ENCODE peak calls at places on chromosomes 2 and 18, in seven cellular contexts. One of them, this sample, is unnamed.

GRCh38 chr2:173350383-173350782 is 4.3 kb upstream of the CDCA7 start:
- DNase-seq in fibroblast of lung: no peak
- DNase-seq in cardiac muscle cell: no peak
- DNase-seq in body of pancreas: no peak
- DNase-seq in IMR-90: no peak
- DNase-seq in GM12865: peak
- DNase-seq in heart right ventricle: no peak
- DNase-seq in this sample: no peak

GRCh38 chr2:169089182-169089581 is 19.8 kb downstream of the DHRS9 start:
- DNase-seq in IMR-90: no peak
- DNase-seq in body of pancreas: no peak
- DNase-seq in heart right ventricle: no peak
- DNase-seq in cardiac muscle cell: peak
- DNase-seq in fibroblast of lung: no peak
- DNase-seq in GM12865: no peak
- DNase-seq in this sample: no peak

GRCh38 chr18:45654677-45655076 is 39.4 kb downstream of the SLC14A2 start:
- DNase-seq in heart right ventricle: no peak
- DNase-seq in cardiac muscle cell: no peak
- DNase-seq in fibroblast of lung: no peak
- DNase-seq in body of pancreas: no peak
- DNase-seq in IMR-90: no peak
- DNase-seq in GM12865: no peak
- DNase-seq in this sample: peak

GRCh38 chr2:64342195-64343099 is 111.5 kb upstream of the LGALSL start:
- DNase-seq in heart right ventricle: no peak
- DNase-seq in body of pancreas: no peak
- DNase-seq in IMR-90: no peak
- DNase-seq in fibroblast of lung: no peak
- DNase-seq in cardiac muscle cell: no peak
- DNase-seq in GM12865: no peak
- DNase-seq in this sample: peak

GRCh38 chr18:8704361-8705279 is 736 bp upstream of the MTCL1 start:
- DNase-seq in cardiac muscle cell: peak
- DNase-seq in body of pancreas: peak
- DNase-seq in fibroblast of lung: peak
- DNase-seq in heart right ventricle: peak
- DNase-seq in IMR-90: peak
- DNase-seq in GM12865: peak
- DNase-seq in this sample: peak

GRCh38 chr2:36530178-36530982 is 67.6 kb downstream of the FEZ2 start:
- DNase-seq in fibroblast of lung: peak
- DNase-seq in cardiac muscle cell: no peak
- DNase-seq in GM12865: peak
- DNase-seq in IMR-90: peak
- DNase-seq in heart right ventricle: no peak
- DNase-seq in body of pancreas: no peak
- DNase-seq in this sample: peak

GRCh38 chr2:36544638-36545338 is 53.2 kb downstream of the FEZ2 start:
- DNase-seq in GM12865: no peak
- DNase-seq in fibroblast of lung: no peak
- DNase-seq in cardiac muscle cell: no peak
- DNase-seq in body of pancreas: no peak
- DNase-seq in heart right ventricle: no peak
- DNase-seq in IMR-90: peak
- DNase-seq in this sample: no peak

GRCh38 chr2:94871226-94872087 is at the start of gene TEKT4:
- DNase-seq in body of pancreas: peak
- DNase-seq in GM12865: no peak
- DNase-seq in fibroblast of lung: peak
- DNase-seq in heart right ventricle: no peak
- DNase-seq in cardiac muscle cell: peak
- DNase-seq in IMR-90: no peak
- DNase-seq in this sample: no peak

GRCh38 chr2:218956039-218956438 is 3.4 kb upstream of the CDK5R2 start:
- DNase-seq in GM12865: no peak
- DNase-seq in cardiac muscle cell: no peak
- DNase-seq in body of pancreas: no peak
- DNase-seq in fibroblast of lung: no peak
- DNase-seq in heart right ventricle: no peak
- DNase-seq in IMR-90: no peak
- DNase-seq in this sample: no peak

GRCh38 chr2:179981085-179981484 is 26.0 kb downstream of the CWC22 start:
- DNase-seq in fibroblast of lung: peak
- DNase-seq in GM12865: no peak
- DNase-seq in body of pancreas: no peak
- DNase-seq in heart right ventricle: no peak
- DNase-seq in IMR-90: peak
- DNase-seq in cardiac muscle cell: no peak
- DNase-seq in this sample: peak

GRCh38 chr2:238466242-238466598 is 39.5 kb downstream of the ASB1 start:
- DNase-seq in cardiac muscle cell: no peak
- DNase-seq in body of pancreas: no peak
- DNase-seq in IMR-90: no peak
- DNase-seq in heart right ventricle: no peak
- DNase-seq in fibroblast of lung: no peak
- DNase-seq in GM12865: no peak
- DNase-seq in this sample: no peak

GRCh38 chr18:22683196-22683676 is 249.9 kb upstream of the RBBP8 start:
- DNase-seq in body of pancreas: peak
- DNase-seq in cardiac muscle cell: no peak
- DNase-seq in fibroblast of lung: peak
- DNase-seq in GM12865: no peak
- DNase-seq in heart right ventricle: peak
- DNase-seq in IMR-90: peak
- DNase-seq in this sample: peak

GRCh38 chr2:229489016-229489415 is 217.9 kb upstream of the PID1 start:
- DNase-seq in body of pancreas: no peak
- DNase-seq in GM12865: no peak
- DNase-seq in cardiac muscle cell: no peak
- DNase-seq in IMR-90: peak
- DNase-seq in heart right ventricle: no peak
- DNase-seq in fibroblast of lung: peak
- DNase-seq in this sample: peak

GRCh38 chr2:158202151-158202778 is 100.6 kb downstream of the UPP2 start:
- DNase-seq in IMR-90: no peak
- DNase-seq in fibroblast of lung: peak
- DNase-seq in GM12865: no peak
- DNase-seq in heart right ventricle: no peak
- DNase-seq in body of pancreas: no peak
- DNase-seq in cardiac muscle cell: no peak
- DNase-seq in this sample: peak

GRCh38 chr2:40210344-40210967 is 241.4 kb downstream of the SLC8A1 start:
- DNase-seq in GM12865: no peak
- DNase-seq in IMR-90: no peak
- DNase-seq in fibroblast of lung: no peak
- DNase-seq in cardiac muscle cell: no peak
- DNase-seq in heart right ventricle: no peak
- DNase-seq in body of pancreas: no peak
- DNase-seq in this sample: no peak

GRCh38 chr2:40213616-40214015 is 238.3 kb downstream of the SLC8A1 start:
- DNase-seq in cardiac muscle cell: no peak
- DNase-seq in GM12865: no peak
- DNase-seq in IMR-90: no peak
- DNase-seq in heart right ventricle: no peak
- DNase-seq in body of pancreas: no peak
- DNase-seq in fibroblast of lung: peak
- DNase-seq in this sample: no peak

GRCh38 chr2:40210968-40211353 is 240.9 kb downstream of the SLC8A1 start:
- DNase-seq in IMR-90: no peak
- DNase-seq in fibroblast of lung: no peak
- DNase-seq in cardiac muscle cell: no peak
- DNase-seq in heart right ventricle: no peak
- DNase-seq in GM12865: no peak
- DNase-seq in body of pancreas: no peak
- DNase-seq in this sample: no peak

GRCh38 chr2:40209728-40210127 is 242.2 kb downstream of the SLC8A1 start:
- DNase-seq in cardiac muscle cell: no peak
- DNase-seq in fibroblast of lung: no peak
- DNase-seq in GM12865: no peak
- DNase-seq in heart right ventricle: no peak
- DNase-seq in IMR-90: no peak
- DNase-seq in body of pancreas: no peak
- DNase-seq in this sample: no peak

DNA sequence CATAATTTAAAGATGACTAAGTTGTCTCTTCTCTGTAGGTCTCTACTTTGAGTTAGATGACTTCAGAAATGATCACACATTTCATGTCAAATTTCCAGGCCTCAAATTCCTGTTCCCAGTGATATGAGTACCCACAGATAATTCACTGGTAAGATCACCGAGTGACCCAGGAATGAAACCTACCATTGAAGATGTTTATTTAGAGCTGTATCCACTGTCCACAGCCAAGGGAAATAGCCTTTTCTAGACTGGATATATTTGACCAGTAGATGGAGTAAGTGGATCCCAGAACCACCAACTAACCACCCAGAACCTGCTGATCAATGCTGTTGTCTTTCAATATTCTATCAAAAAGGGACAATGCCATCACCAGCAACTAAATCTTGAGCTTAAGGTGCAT is 238.8 kb downstream of the SLC8A1 start:
- DNase-seq in cardiac muscle cell: no peak
- DNase-seq in fibroblast of lung: peak
- DNase-seq in GM12865: peak
- DNase-seq in heart right ventricle: no peak
- DNase-seq in IMR-90: peak
- DNase-seq in body of pancreas: no peak
- DNase-seq in this sample: no peak
- TF ChIP-seq CTCF in cardiac muscle cell: peak
- TF ChIP-seq CTCF in fibroblast of lung: peak
- TF ChIP-seq CTCF in GM12865: peak
- TF ChIP-seq CTCF in heart right ventricle: peak
- TF ChIP-seq CTCF in IMR-90: peak
- TF ChIP-seq CTCF in body of pancreas: no peak
- TF ChIP-seq CTCF in this sample: peak

DNA sequence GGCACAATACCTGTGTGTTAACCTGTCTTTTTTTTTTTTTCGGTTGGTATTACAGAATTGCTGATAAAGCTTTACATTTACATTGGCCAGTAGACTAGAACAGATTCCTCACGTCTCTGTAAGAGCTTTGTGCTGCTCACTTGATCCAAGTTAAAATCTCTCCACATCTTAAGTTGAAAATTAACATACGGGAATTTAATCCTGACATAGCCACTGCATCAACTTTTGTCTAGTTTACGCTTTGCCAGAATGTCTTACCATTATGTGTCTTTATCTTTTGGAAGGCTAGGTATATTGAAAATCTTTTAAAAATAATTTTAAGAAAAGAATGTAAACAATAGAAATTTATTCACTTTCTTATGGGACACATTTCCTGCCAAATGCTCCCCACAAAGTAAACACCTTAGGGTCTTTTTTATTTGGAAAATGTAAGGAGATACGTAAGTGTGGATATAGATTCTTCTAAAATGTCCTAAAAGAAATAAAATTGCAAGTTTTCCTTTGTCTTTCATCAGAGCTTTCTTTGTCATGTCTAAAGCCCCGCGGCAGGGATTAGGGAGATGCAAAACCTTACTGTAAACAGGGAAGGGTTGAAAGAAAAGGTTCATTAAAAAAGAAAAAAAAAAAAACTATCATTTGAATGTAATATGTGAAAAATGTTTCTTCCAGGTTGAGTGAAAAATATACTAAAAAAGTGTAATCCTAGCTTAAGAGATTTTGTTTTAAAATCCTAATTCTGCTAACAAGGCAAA is 912.8 kb downstream of the NRXN1 start:
- DNase-seq in cardiac muscle cell: peak
- DNase-seq in IMR-90: no peak
- DNase-seq in body of pancreas: no peak
- DNase-seq in fibroblast of lung: no peak
- DNase-seq in heart right ventricle: no peak
- DNase-seq in GM12865: no peak
- DNase-seq in this sample: no peak
- H3K4me3 ChIP-seq in cardiac muscle cell: no peak
- H3K4me3 ChIP-seq in IMR-90: no peak
- H3K4me3 ChIP-seq in body of pancreas: no peak
- H3K4me3 ChIP-seq in fibroblast of lung: no peak
- H3K4me3 ChIP-seq in heart right ventricle: no peak
- H3K4me3 ChIP-seq in GM12865: no peak
- H3K4me3 ChIP-seq in this sample: no peak

DNA sequence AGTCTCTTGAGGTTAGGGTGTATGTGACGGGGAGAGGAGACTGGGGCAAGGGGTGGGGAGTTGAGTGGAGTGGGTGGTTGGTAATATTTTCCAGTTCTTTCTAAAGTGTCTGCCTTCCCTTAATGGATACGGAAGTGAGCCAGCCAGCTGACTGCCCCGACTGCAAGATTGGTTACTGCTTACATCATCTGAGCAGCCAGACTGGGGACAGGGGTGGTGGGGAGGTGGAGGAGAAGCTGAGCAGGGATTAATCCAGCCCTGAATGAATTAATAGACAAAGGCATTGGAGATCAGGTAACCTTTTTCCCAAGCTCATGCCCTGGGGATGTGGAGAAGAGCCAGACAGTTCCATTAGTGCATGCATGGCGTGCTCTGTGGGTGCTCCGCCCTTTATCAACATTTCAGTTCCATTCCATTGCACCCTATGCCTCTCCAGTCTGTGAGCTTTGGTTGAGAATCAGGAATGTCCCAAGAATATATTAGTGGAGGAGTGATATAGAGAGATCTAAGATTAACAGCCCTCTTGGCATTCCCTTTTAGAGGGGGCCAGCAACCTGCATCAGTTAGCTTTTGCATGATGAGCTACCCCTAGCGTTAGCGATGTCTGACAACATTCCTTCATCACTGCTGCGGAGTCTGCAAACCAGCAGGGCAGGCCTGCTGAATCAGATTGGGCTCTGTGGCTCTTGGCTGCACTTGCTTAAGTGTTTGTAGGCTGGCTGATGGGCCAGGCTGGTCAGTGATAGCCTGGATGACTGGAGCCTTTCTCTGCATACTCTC is 67.5 kb downstream of the TNP1 start:
- DNase-seq in heart right ventricle: no peak
- DNase-seq in body of pancreas: peak
- DNase-seq in fibroblast of lung: peak
- DNase-seq in cardiac muscle cell: peak
- DNase-seq in GM12865: no peak
- DNase-seq in IMR-90: peak
- DNase-seq in this sample: peak
- TF ChIP-seq CTCF in heart right ventricle: no peak
- TF ChIP-seq CTCF in body of pancreas: no peak
- TF ChIP-seq CTCF in fibroblast of lung: no peak
- TF ChIP-seq CTCF in cardiac muscle cell: no peak
- TF ChIP-seq CTCF in GM12865: no peak
- TF ChIP-seq CTCF in IMR-90: no peak
- TF ChIP-seq CTCF in this sample: peak

DNA sequence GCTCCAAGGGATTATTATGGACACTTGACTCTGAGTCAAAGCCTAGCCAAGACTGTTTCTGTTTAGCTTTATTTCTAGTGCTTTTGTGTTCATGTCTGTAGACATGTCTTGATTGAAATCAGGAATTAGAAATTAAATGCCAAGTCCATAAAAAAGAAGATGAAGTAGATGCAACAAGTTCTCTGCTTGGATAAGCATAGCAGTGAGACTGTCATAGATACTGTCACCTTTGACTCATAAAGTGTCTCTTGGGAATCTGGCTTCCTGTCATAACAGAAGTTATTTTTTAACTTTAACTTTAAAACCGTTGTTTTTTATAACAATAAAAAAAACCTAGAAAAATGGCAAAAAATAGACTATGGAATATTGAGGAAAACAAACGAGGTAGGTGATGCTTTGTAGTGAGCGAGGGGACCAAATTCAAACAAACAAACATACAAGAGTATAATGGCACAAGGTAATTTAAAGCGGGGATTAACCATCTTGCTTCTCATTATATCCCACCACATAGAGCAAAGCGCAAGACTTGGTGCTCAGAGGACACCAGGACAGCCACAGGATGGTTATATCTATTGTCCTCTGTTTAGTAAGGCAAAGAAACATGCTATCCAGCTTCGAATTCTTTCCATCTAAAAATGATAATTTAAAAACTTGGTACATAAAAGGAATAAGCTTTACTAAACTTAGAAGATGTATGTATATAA is 64.6 kb downstream of the CD226 start:
- DNase-seq in GM12865: peak
- DNase-seq in heart right ventricle: no peak
- DNase-seq in IMR-90: no peak
- DNase-seq in body of pancreas: no peak
- DNase-seq in cardiac muscle cell: no peak
- DNase-seq in fibroblast of lung: no peak
- DNase-seq in this sample: no peak
- H3K4me3 ChIP-seq in GM12865: no peak
- H3K4me3 ChIP-seq in heart right ventricle: no peak
- H3K4me3 ChIP-seq in IMR-90: no peak
- H3K4me3 ChIP-seq in body of pancreas: no peak
- H3K4me3 ChIP-seq in cardiac muscle cell: no peak
- H3K4me3 ChIP-seq in fibroblast of lung: no peak
- H3K4me3 ChIP-seq in this sample: no peak

This sample was measured in bronchial epithelial cell.